ENCODE peak calls at places on chromosomes 7 and 10, in five cellular contexts. E is cardiac muscle cell, T is choroid plexus epithelial cell, Q is sigmoid colon, X is suprapubic skin. A is an unnamed sample.

GRCh38 chr10:683448-684071 is 5.9 kb downstream of the DIP2C start:
- DNase-seq in E (no peak), T (peak), Q (peak), X (no peak), A (no peak)

GRCh38 chr7:134414109-134414508 is 44.8 kb downstream of the AKR1B1 start:
- DNase-seq in E (no peak), T (no peak), Q (no peak), X (no peak), A (no peak)

GRCh38 chr10:82552273-82552672 is 677.3 kb downstream of the NRG3 start:
- DNase-seq in E (no peak), T (no peak), Q (no peak), X (no peak), A (no peak)

GRCh38 chr7:73811760-73812168 is 19.0 kb upstream of the CLDN4 start:
- DNase-seq in E (peak), T (peak), Q (peak), X (peak), A (peak)

GRCh38 chr7:150828384-150828783 is 23.9 kb upstream of the AOC1 start:
- DNase-seq in E (no peak), T (no peak), Q (no peak), X (no peak), A (no peak)

GRCh38 chr10:69007260-69007659 is 18.7 kb downstream of the KIFBP start:
- DNase-seq in E (no peak), T (no peak), Q (no peak), X (no peak), A (no peak)

GRCh38 chr10:76119515-76119914 is 688.1 kb downstream of the LRMDA start:
- DNase-seq in E (no peak), T (peak), Q (no peak), X (no peak), A (no peak)

GRCh38 chr10:132104062-132104461 is 38.3 kb downstream of the JAKMIP3 start:
- DNase-seq in E (no peak), T (no peak), Q (no peak), X (no peak), A (no peak)

GRCh38 chr10:314871-315270 is 179.6 kb downstream of the ZMYND11 start:
- DNase-seq in E (no peak), T (peak), Q (no peak), X (no peak), A (no peak)

GRCh38 chr7:24842449-24843241 is 85.4 kb upstream of the GSDME start:
- DNase-seq in E (no peak), T (peak), Q (no peak), X (no peak), A (no peak)

DNA sequence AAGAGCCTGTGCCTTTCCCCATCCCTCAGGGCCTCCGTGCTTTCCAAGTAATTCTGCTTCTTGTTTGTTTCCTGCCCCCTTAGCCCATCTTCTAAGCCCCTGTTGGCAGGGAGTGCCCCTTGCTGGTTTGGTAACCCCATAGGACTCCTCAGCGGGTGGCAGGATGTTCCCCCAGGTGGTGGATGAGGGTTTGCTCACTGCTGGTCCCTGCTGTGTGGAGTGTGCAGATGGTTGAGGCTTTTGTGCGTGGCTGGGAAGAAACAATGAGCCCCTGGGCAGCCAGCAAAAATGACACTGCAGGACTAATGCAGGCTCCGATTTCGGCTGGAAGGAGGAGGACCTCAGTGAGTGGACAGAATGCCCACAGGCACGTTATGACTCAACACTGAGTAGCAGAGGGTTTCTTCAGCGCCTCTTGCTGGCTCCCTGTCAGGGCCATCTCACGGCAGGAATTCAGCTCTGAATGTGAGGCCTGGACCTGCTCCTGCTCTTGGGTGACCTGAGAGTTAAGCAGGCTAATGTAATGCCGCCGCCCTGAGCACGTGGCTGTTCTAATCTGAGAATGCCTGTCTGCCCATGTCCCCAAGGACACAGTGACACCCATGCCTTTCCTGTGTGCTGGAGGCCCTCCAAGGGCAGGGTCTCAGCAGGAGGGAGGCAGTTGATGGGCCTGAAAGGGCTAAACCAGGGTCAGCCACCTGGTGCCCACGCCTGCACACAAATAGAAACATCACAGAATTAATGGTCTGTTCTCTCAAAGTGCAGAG is 16.6 kb downstream of the BAG3 start:
- DNase-seq in E (peak), T (peak), Q (peak), X (peak), A (no peak)
- TF ChIP-seq CTCF in E (no peak), T (peak), Q (no peak), X (no peak), A (no peak)

GRCh38 chr7:340200-340937 is 50.4 kb downstream of the FOXL3 start:
- DNase-seq in E (no peak), T (no peak), Q (no peak), X (no peak), A (no peak)

GRCh38 chr7:342681-343216 is 52.8 kb downstream of the FOXL3 start:
- DNase-seq in E (no peak), T (no peak), Q (no peak), X (no peak), A (no peak)

GRCh38 chr7:340979-341694 is 51.2 kb downstream of the FOXL3 start:
- DNase-seq in E (no peak), T (no peak), Q (no peak), X (no peak), A (no peak)

GRCh38 chr7:343227-343822 is 53.4 kb downstream of the FOXL3 start:
- DNase-seq in E (peak), T (no peak), Q (no peak), X (no peak), A (no peak)

DNA sequence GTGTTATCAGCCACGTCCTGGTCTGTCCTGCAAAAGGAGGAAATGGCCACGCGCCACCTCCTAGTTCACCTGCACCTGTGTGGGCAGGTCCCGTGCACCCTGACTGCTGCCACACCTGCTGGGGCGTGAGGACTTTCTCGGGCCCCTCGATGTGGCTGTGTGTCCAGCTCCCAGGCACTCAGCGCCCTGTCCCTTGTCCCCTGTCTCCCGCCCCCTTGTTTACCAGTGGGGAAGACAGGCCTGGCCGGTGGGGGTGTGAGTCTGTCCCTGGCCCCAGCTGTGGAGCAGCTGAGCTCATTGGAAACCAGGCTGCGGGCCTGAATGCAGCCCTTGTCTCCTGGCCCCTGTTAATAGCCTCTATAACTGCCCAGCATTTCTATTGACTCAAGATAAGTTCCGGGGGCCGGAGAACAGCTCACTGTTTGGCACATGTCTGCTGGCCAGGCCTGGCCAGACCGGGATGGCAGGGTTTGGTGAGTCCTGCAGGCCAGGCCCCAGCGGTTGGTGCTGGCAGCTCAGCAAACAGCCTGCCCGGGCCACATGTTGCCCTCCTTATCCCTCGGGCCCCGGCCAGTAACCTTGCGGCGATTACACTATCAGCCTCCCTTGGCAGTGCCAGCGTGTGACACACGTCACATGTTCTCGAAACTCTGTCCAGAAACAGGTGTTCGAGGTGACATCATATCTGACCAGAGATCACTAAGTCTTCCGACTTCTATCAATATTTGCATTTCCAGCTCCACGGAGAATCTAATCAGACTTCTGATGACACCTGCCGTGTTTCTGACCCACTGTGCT is 52.1 kb downstream of the FOXL3 start:
- DNase-seq in E (no peak), T (no peak), Q (peak), X (no peak), A (no peak)
- TF ChIP-seq CTCF in E (no peak), T (no peak), Q (no peak), X (no peak), A (no peak)

GRCh38 chr7:100411101-100411500 is 17.4 kb downstream of the ZCWPW1 start:
- DNase-seq in E (no peak), T (no peak), Q (no peak), X (no peak), A (no peak)

GRCh38 chr7:100401811-100402210 is 26.7 kb downstream of the ZCWPW1 start:
- DNase-seq in E (no peak), T (no peak), Q (no peak), X (no peak), A (no peak)

GRCh38 chr7:100402241-100402640 is 26.3 kb downstream of the ZCWPW1 start:
- DNase-seq in E (no peak), T (no peak), Q (no peak), X (no peak), A (no peak)

GRCh38 chr7:100407285-100408180 is 21.0 kb downstream of the ZCWPW1 start:
- DNase-seq in E (peak), T (peak), Q (no peak), X (no peak), A (peak)

GRCh38 chr7:100406767-100407166 is 21.7 kb downstream of the ZCWPW1 start:
- DNase-seq in E (no peak), T (peak), Q (no peak), X (no peak), A (no peak)
- TF ChIP-seq CTCF in E (peak), T (no peak), Q (no peak), X (no peak), A (no peak)

DNA sequence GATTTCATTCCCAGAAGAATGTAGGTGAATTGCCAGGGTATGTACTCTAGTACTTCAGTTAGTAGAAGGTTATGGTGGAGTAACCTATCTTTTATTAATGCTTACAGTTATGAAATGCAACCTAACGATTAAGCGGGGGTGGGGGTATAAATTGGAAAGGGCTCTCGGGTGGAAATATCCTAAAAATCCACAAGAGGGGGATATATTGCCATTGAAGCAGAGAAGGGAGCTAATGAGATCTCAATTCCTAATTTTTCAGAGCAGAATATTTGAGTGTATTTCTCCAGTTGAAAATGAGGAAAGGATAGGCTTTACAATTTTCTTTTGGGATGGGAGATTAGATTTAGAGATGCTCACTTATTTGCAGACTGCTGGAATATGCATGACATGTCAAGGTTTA is 90.8 kb downstream of the DNAJB9 start:
- DNase-seq in E (no peak), T (peak), Q (no peak), X (no peak), A (no peak)
- TF ChIP-seq CTCF in E (peak), T (peak), Q (no peak), X (no peak), A (no peak)

A was measured in CD14-positive monocyte.